ENCODE peak calls at places on chromosomes 6 and 20, in eight cellular contexts. E is hepatocyte, C is IMR-90, S is neural progenitor cell, I is astrocyte, O is A549, R is GM23248, G is mammary epithelial cell. J is an unnamed sample.

GRCh38 chr6:145214570-145214969 is 520.8 kb downstream of the EPM2A start:
- DNase-seq in R (peak), O (no peak), E (peak), S (peak), I (peak), C (peak), G (peak), J (no peak)

GRCh38 chr20:22525069-22525820 is 59.1 kb downstream of the FOXA2 start:
- DNase-seq in G (no peak), R (no peak), C (no peak), S (no peak), I (no peak), E (no peak), O (no peak), J (no peak)

GRCh38 chr6:149425754-149426153 is 25.7 kb downstream of the SUMO4 start:
- DNase-seq in R (no peak), I (no peak), S (no peak), G (no peak), C (no peak), O (no peak), E (no peak), J (peak)

GRCh38 chr20:830011-830521 is 3.4 kb upstream of the FAM110A start:
- DNase-seq in C (peak), I (no peak), R (peak), O (no peak), E (no peak), S (no peak), G (no peak), J (no peak)

GRCh38 chr6:42572523-42572922 is 8.7 kb downstream of the UBR2 start:
- DNase-seq in G (no peak), I (no peak), R (no peak), O (no peak), S (no peak), E (no peak), C (no peak), J (no peak)

GRCh38 chr6:154167163-154167562 is 128.1 kb downstream of the OPRM1 start:
- DNase-seq in E (no peak), I (no peak), R (no peak), C (no peak), O (no peak), S (no peak), G (no peak), J (no peak)

GRCh38 chr6:14068133-14068532 is 49.4 kb upstream of the CD83 start:
- DNase-seq in R (peak), E (no peak), G (peak), O (no peak), C (peak), S (no peak), I (peak), J (peak)

GRCh38 chr6:166946125-166946524 is 10.2 kb downstream of the RNASET2 start:
- DNase-seq in R (no peak), I (no peak), S (no peak), E (no peak), G (no peak), O (no peak), C (no peak), J (no peak)

GRCh38 chr20:57306747-57307146 is 22.9 kb upstream of the SPO11 start:
- DNase-seq in I (no peak), E (no peak), G (no peak), O (no peak), R (no peak), S (no peak), C (no peak), J (no peak)

GRCh38 chr20:45061244-45061643 is 39.7 kb downstream of the KCNS1 start:
- DNase-seq in R (peak), E (no peak), S (no peak), I (peak), O (peak), G (peak), C (peak), J (peak)

GRCh38 chr6:53484409-53485280 is 60.3 kb downstream of the GCLC start:
- DNase-seq in C (peak), O (no peak), S (peak), R (peak), G (peak), E (peak), I (peak), J (no peak)

GRCh38 chr6:3309391-3310050 is 50.8 kb downstream of the PSMG4 start:
- DNase-seq in S (no peak), R (no peak), O (no peak), G (no peak), C (no peak), E (no peak), I (no peak), J (peak)

GRCh38 chr20:59403261-59403961 is 103.0 kb downstream of the EDN3 start:
- DNase-seq in S (peak), C (no peak), E (peak), O (peak), G (no peak), I (no peak), R (peak), J (peak)

GRCh38 chr6:157440162-157440561 is 59.2 kb downstream of the ZDHHC14 start:
- DNase-seq in R (no peak), G (no peak), O (no peak), I (no peak), E (no peak), S (no peak), C (no peak), J (no peak)

GRCh38 chr6:121917263-121917829 is 481.9 kb downstream of the GJA1 start:
- DNase-seq in S (no peak), E (no peak), G (no peak), R (no peak), I (no peak), O (no peak), C (no peak), J (no peak)

GRCh38 chr6:148396411-148396810 is 53.8 kb downstream of the SASH1 start:
- DNase-seq in G (no peak), E (no peak), R (no peak), S (no peak), C (no peak), O (no peak), I (no peak), J (no peak)

GRCh38 chr6:162443101-162443500 is 284.5 kb downstream of the PRKN start:
- DNase-seq in O (no peak), C (no peak), G (no peak), R (no peak), S (no peak), E (no peak), I (no peak), J (no peak)

GRCh38 chr6:164247106-164247505 is 832.6 kb downstream of the QKI start:
- DNase-seq in I (peak), O (no peak), G (no peak), R (peak), E (no peak), S (peak), C (no peak), J (no peak)

GRCh38 chr20:57038608-57039440 is 227.6 kb downstream of the BMP7 start:
- DNase-seq in S (no peak), R (peak), G (no peak), C (no peak), E (no peak), O (no peak), I (no peak), J (no peak)

GRCh38 chr6:158649289-158650143 is at the start of gene SYTL3:
- DNase-seq in C (peak), I (peak), E (no peak), G (peak), S (no peak), O (no peak), R (peak), J (peak)

GRCh38 chr6:158655569-158656450 is 6.0 kb downstream of the SYTL3 start:
- DNase-seq in C (peak), G (no peak), S (no peak), E (no peak), R (peak), O (no peak), I (no peak), J (no peak)

GRCh38 chr6:158654498-158654897 is 4.6 kb downstream of the SYTL3 start:
- DNase-seq in I (peak), G (peak), R (peak), E (peak), S (no peak), O (no peak), C (peak), J (peak)

GRCh38 chr6:158654960-158655485 is 5.2 kb downstream of the SYTL3 start:
- DNase-seq in G (no peak), C (peak), R (peak), E (no peak), O (no peak), I (peak), S (no peak), J (peak)

GRCh38 chr6:158653577-158654354 is 3.9 kb downstream of the SYTL3 start:
- DNase-seq in G (no peak), C (peak), I (peak), O (no peak), S (no peak), R (no peak), E (no peak), J (no peak)
- H3K4me2 ChIP-seq in G (no peak), C (peak), I (peak), O (no peak), S (no peak), R (peak), E (no peak), J (no peak)

GRCh38 chr20:51802170-51802745 is at the start of gene SALL4:
- DNase-seq in R (no peak), O (no peak), I (peak), C (no peak), E (peak), G (no peak), S (peak), J (no peak)
- H3K4me3 ChIP-seq in R (peak), O (peak), I (peak), C (peak), E (peak), G (peak), S (peak), J (peak)

GRCh38 chr6:45502446-45502845 is 124.7 kb upstream of the SUPT3H start:
- DNase-seq in O (no peak), C (no peak), E (no peak), I (no peak), G (peak), R (no peak), S (no peak), J (peak)

GRCh38 chr6:45505470-45505869 is 127.7 kb upstream of the SUPT3H start:
- DNase-seq in E (no peak), C (no peak), I (no peak), O (no peak), G (no peak), R (peak), S (no peak), J (no peak)

GRCh38 chr6:45507156-45507555 is 129.4 kb upstream of the SUPT3H start:
- DNase-seq in O (no peak), R (no peak), E (no peak), I (no peak), S (no peak), G (peak), C (peak), J (no peak)

GRCh38 chr6:45500924-45501816 is 123.4 kb upstream of the SUPT3H start:
- DNase-seq in E (peak), C (no peak), I (no peak), R (peak), G (no peak), O (peak), S (peak), J (no peak)

DNA sequence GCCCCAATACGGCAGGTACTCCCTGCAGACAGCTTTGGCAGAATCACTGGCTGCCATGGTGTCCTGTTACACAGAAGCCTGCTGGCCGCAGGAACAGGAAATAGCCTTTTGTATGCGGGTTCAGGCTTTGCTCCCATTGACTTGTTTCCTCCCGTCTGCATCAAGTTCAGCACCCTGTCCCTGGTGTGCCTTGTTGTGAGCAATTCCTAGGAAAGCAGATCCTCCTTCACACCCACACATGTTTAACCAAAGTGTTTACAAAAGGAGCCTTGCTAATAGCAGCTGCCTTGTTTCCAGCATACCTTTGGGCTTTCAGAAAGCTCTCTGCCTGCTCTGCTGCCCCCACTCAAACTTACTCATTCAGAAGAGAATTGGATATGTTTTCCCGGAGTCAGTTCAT is 127.2 kb upstream of the SUPT3H start:
- DNase-seq in I (peak), S (peak), O (no peak), G (peak), E (peak), C (peak), R (peak), J (peak)
- H3K4me2 ChIP-seq in I (peak), S (peak), O (no peak), G (peak), E (peak), C (peak), R (peak), J (peak)

GRCh38 chr6:1392813-1393640 is 3.7 kb downstream of the FOXF2 start:
- DNase-seq in C (no peak), O (no peak), S (peak), I (no peak), G (no peak), E (no peak), R (no peak), J (peak)
- H3K4me3 ChIP-seq in C (peak), O (no peak), S (peak), I (peak), G (peak), E (peak), R (no peak), J (no peak)

GRCh38 chr6:37027036-37027720 is 21.7 kb downstream of the FGD2 start:
- DNase-seq in I (no peak), E (no peak), C (no peak), R (no peak), O (no peak), G (peak), S (no peak), J (no peak)
- H3K4me2 ChIP-seq in I (no peak), E (no peak), C (no peak), R (no peak), O (no peak), G (no peak), S (no peak), J (no peak)